ENCODE peak calls at places on chromosomes 7 and 10, in eight cellular contexts. X is AG10803, Z is brain microvascular endothelial cell, M is epithelial cell of esophagus, N is lung, E is transverse colon, H is neuronal stem cell, L is PC-9. A is an unnamed sample.

GRCh38 chr7:2624293-2624881 is 7.4 kb upstream of the TTYH3 start:
- DNase-seq in X (no peak), Z (no peak), M (no peak), N (no peak), E (no peak), H (no peak), L (no peak), A (no peak)

GRCh38 chr7:73909051-73909941 is 48.3 kb downstream of the TMEM270 start:
- DNase-seq in X (no peak), Z (no peak), M (no peak), N (no peak), E (no peak), H (no peak), L (no peak), A (no peak)

GRCh38 chr7:3884543-3884942 is 583.5 kb downstream of the SDK1 start:
- DNase-seq in X (no peak), Z (no peak), M (no peak), N (no peak), E (no peak), H (no peak), L (no peak), A (no peak)

GRCh38 chr7:51066405-51066882 is 250.2 kb downstream of the COBL start:
- DNase-seq in X (no peak), Z (no peak), M (no peak), N (no peak), E (no peak), H (no peak), L (no peak), A (no peak)

GRCh38 chr10:109417803-109418202 is 505.5 kb downstream of the XPNPEP1 start:
- DNase-seq in X (no peak), Z (no peak), M (no peak), N (no peak), E (no peak), H (no peak), L (no peak), A (no peak)

GRCh38 chr10:78353636-78354035 is 320.0 kb downstream of the RPS24 start:
- DNase-seq in X (no peak), Z (no peak), M (no peak), N (no peak), E (no peak), H (no peak), L (no peak), A (no peak)

GRCh38 chr7:149333321-149333717 is 71.3 kb downstream of the ZNF783 start:
- DNase-seq in X (no peak), Z (no peak), M (no peak), N (no peak), E (no peak), H (no peak), L (no peak), A (no peak)

GRCh38 chr10:5563237-5563961 is 38.6 kb downstream of the CALML3 start:
- DNase-seq in X (peak; percentile 48), Z (no peak), M (no peak), N (no peak), E (peak; percentile 8), H (no peak), L (no peak), A (no peak)

GRCh38 chr7:141590666-141591065 is 39.5 kb downstream of the AGK start:
- DNase-seq in X (no peak), Z (no peak), M (peak; percentile 82), N (no peak), E (no peak), H (no peak), L (no peak), A (no peak)

GRCh38 chr7:48759431-48760080 is 164.8 kb upstream of the CDC14C start:
- DNase-seq in X (no peak), Z (no peak), M (no peak), N (no peak), E (no peak), H (no peak), L (no peak), A (no peak)

GRCh38 chr7:25995893-25996529 is 156.0 kb upstream of the NFE2L3 start:
- DNase-seq in X (no peak), Z (no peak), M (no peak), N (no peak), E (no peak), H (no peak), L (no peak), A (no peak)

GRCh38 chr7:124671976-124672375 is 93.6 kb downstream of the GPR37 start:
- DNase-seq in X (no peak), Z (no peak), M (peak; percentile 91), N (no peak), E (no peak), H (no peak), L (no peak), A (no peak)

GRCh38 chr10:132103116-132103910 is 37.6 kb downstream of the JAKMIP3 start:
- DNase-seq in X (no peak), Z (no peak), M (no peak), N (no peak), E (no peak), H (no peak), L (no peak), A (no peak)

GRCh38 chr7:141585592-141586510 is 34.6 kb downstream of the AGK start:
- DNase-seq in X (peak; percentile 87), Z (peak; percentile 94), M (peak; percentile 78), N (no peak), E (no peak), H (no peak), L (peak; percentile 51), A (peak; percentile 97)

GRCh38 chr7:100802951-100803350 is 24.4 kb downstream of the EPHB4 start:
- DNase-seq in X (no peak), Z (no peak), M (no peak), N (no peak), E (peak; percentile 44), H (no peak), L (no peak), A (no peak)

GRCh38 chr7:867406-868188 is 8.8 kb upstream of the GET4 start:
- DNase-seq in X (peak; percentile 83), Z (peak; percentile 24), M (peak; percentile 68), N (no peak), E (peak; percentile 88), H (no peak), L (no peak), A (peak; percentile 69)

GRCh38 chr10:124717911-124718734 is 26.1 kb downstream of the FAM53B start:
- DNase-seq in X (no peak), Z (no peak), M (peak; percentile 47), N (no peak), E (no peak), H (no peak), L (peak; percentile 39), A (no peak)

GRCh38 chr10:122273966-122274545 is 3.0 kb downstream of the BTBD16 start:
- DNase-seq in X (no peak), Z (no peak), M (no peak), N (no peak), E (no peak), H (no peak), L (no peak), A (no peak)

GRCh38 chr7:155878674-155879073 is 66.4 kb upstream of the SHH start:
- DNase-seq in X (no peak), Z (no peak), M (no peak), N (no peak), E (no peak), H (no peak), L (no peak), A (no peak)

GRCh38 chr10:15725603-15726002 is 5.9 kb upstream of the ITGA8 start:
- DNase-seq in X (peak; percentile 72), Z (peak; percentile 52), M (peak; percentile 60), N (no peak), E (peak; percentile 12), H (no peak), L (no peak), A (peak; percentile 74)

GRCh38 chr10:121804460-121804859 is 123.4 kb downstream of the ATE1 start:
- DNase-seq in X (peak; percentile 91), Z (peak; percentile 62), M (peak; percentile 66), N (no peak), E (no peak), H (no peak), L (no peak), A (peak; percentile 44)

GRCh38 chr10:128843972-128844371 is 623.1 kb upstream of the MGMT start:
- DNase-seq in X (no peak), Z (no peak), M (no peak), N (no peak), E (no peak), H (no peak), L (no peak), A (no peak)

DNA sequence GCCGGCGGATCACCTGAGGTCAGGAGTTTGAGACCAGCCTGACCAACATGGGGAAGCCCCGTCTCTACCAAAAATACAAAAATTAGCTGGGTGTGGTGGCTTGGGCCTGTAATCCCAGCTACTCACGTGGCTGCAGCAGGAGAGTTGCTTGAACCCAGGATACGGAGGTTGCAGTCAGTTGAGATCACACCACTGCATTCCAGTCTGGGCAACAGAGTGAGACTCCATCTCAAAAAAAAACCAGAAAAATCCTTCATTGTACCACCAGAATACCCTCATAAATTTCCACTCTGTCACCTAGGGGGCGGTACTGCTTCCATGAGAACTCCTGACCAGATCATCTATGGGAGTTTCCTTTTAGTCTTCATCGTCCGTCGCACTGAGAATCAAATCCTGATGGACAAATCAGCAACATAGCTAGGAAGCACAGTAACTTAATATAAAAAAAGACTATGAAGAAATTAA is 225.8 kb upstream of the KLF14 start:
- DNase-seq in X (peak; percentile 90), Z (peak; percentile 83), M (peak; percentile 62), N (no peak), E (no peak), H (no peak), L (no peak), A (peak; percentile 88)
- H3K4me3 ChIP-seq in X (peak overlapping the region; percentile 56), Z (peak overlapping the region; percentile 32), M (no peak overlapping the region), N (no peak overlapping the region), E (no peak overlapping the region), H (no peak overlapping the region), L (no peak overlapping the region), A (peak overlapping the region; percentile 46)

DNA sequence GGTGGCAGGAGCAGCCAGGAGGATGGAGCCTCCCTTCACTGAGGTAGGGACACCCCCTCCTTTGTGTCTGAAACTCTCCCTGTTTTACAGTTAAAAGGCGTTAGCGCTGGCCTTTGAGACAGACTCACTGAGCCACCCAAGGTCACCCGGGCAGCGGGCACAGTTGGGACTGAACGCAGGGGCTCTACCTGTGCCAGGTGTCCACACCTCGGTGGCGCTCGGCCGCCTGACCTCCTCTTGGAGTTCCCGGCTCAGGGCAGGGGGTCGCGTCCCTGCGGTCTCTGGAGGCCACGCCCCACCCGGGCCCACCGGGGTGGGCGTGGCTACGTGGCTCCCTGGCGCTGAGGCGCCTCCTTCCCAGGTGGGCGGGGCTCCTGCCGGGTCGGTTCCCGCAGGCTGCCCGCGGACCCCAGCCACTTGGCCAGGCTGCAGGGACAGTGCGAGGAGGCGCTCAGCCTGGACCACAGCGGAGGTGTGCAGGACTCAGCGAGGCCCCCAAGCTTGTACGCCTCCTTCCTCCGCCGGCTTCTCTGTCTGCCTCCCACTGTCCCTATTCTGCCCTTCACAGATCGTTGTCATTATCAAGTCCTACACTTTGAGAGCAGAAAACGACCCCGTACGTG is 39.9 kb upstream of the LEP start:
- DNase-seq in X (no peak), Z (no peak), M (no peak), N (no peak), E (no peak), H (peak; percentile 63), L (no peak), A (no peak)
- H3K4me3 ChIP-seq in X (no peak overlapping the region), Z (no peak overlapping the region), M (no peak overlapping the region), N (no peak overlapping the region), E (no peak overlapping the region), H (peak overlapping the region; percentile 70), L (no peak overlapping the region), A (no peak overlapping the region)

GRCh38 chr10:44865289-44865671 is 45.9 kb upstream of the TMEM72 start:
- DNase-seq in X (no peak), Z (no peak), M (no peak), N (no peak), E (no peak), H (no peak), L (no peak), A (no peak)
- H3K4me3 ChIP-seq in X (peak overlapping the region; percentile 29), Z (no peak overlapping the region), M (no peak overlapping the region), N (no peak overlapping the region), E (no peak overlapping the region), H (peak overlapping the region; percentile 5), L (no peak overlapping the region), A (no peak overlapping the region)

GRCh38 chr10:101161494-101162299 is 30.6 kb downstream of the TLX1 start:
- DNase-seq in X (peak; percentile 65), Z (peak; percentile 50), M (peak; percentile 77), N (peak; percentile 65), E (peak; percentile 72), H (peak; percentile 84), L (peak; percentile 48), A (peak; percentile 68)
- H3K4me3 ChIP-seq in X (peak overlapping the region; percentile 59), Z (peak overlapping the region; percentile 15), M (peak overlapping the region; percentile 20), N (no peak overlapping the region), E (no peak overlapping the region), H (no peak overlapping the region), L (no peak overlapping the region), A (peak overlapping the region; percentile 26)

A was measured in astrocyte of the spinal cord.